ENCODE peak calls at places on chromosomes 4 and X, in nine cellular contexts. G is ascending aorta; S is ovary; I is Karpas-422; C is H9; O is sigmoid colon; T is CD8-positive, alpha-beta memory T cell; Q is hepatocyte; D is right cardiac atrium. Y is an unnamed sample.

GRCh38 chrX:27008486-27008885 is 454.7 kb downstream of the PPP4R3C start:
- DNase-seq in G (no peak), S (no peak), I (peak; percentile 76), C (no peak), O (no peak), T (no peak), Q (no peak), D (no peak), Y (no peak)

GRCh38 chr4:17098401-17098800 is 200.0 kb upstream of the LDB2 start:
- DNase-seq in G (no peak), S (no peak), I (no peak), C (no peak), O (no peak), T (no peak), Q (no peak), D (no peak), Y (no peak)

GRCh38 chr4:140096483-140096861 is 57.5 kb downstream of the MAML3 start:
- DNase-seq in G (no peak), S (no peak), I (peak; percentile 65), C (no peak), O (no peak), T (no peak), Q (no peak), D (no peak), Y (no peak)

GRCh38 chrX:19743386-19743785 is 144.0 kb downstream of the SH3KBP1 start:
- DNase-seq in G (no peak), S (no peak), I (no peak), C (no peak), O (no peak), T (no peak), Q (no peak), D (no peak), Y (no peak)

GRCh38 chr4:42313872-42314271 is 83.4 kb upstream of the SHISA3 start:
- DNase-seq in G (no peak), S (no peak), I (no peak), C (no peak), O (no peak), T (no peak), Q (peak; percentile 34), D (no peak), Y (no peak)

GRCh38 chr4:52718123-52718522 is 33.1 kb downstream of the ERVMER34-1 start:
- DNase-seq in G (no peak), S (no peak), I (peak; percentile 61), C (no peak), O (no peak), T (no peak), Q (no peak), D (no peak), Y (no peak)

GRCh38 chrX:49037883-49038475 is 5.2 kb downstream of the TFE3 start:
- DNase-seq in G (no peak), S (no peak), I (no peak), C (no peak), O (no peak), T (no peak), Q (no peak), D (no peak), Y (no peak)

GRCh38 chr4:1410491-1411325 is 4.5 kb upstream of the NKX1-1 start:
- DNase-seq in G (no peak), S (no peak), I (peak; percentile 80), C (peak; percentile 87), O (peak; percentile 51), T (peak; percentile 21), Q (peak; percentile 87), D (peak; percentile 86), Y (peak; percentile 74)

GRCh38 chr4:118281611-118282442 is 71.0 kb downstream of the PRSS12 start:
- DNase-seq in G (no peak), S (peak; percentile 37), I (peak; percentile 67), C (peak; percentile 57), O (no peak), T (no peak), Q (peak; percentile 18), D (no peak), Y (no peak)

GRCh38 chrX:156004740-156005139 is 7.2 kb downstream of the IL9R start:
- DNase-seq in G (no peak), S (no peak), I (no peak), C (no peak), O (no peak), T (no peak), Q (no peak), D (no peak), Y (no peak)

GRCh38 chrX:13845721-13846378 is 29.0 kb upstream of the GPM6B start:
- DNase-seq in G (no peak), S (no peak), I (no peak), C (no peak), O (no peak), T (no peak), Q (no peak), D (no peak), Y (no peak)

GRCh38 chr4:82380344-82380743 is 6.6 kb upstream of the HNRNPD start:
- DNase-seq in G (no peak), S (no peak), I (no peak), C (no peak), O (no peak), T (no peak), Q (no peak), D (peak; percentile 82), Y (peak; percentile 67)

GRCh38 chr4:82381661-82382284 is 8.0 kb upstream of the HNRNPD start:
- DNase-seq in G (no peak), S (no peak), I (no peak), C (no peak), O (no peak), T (no peak), Q (no peak), D (no peak), Y (no peak)

GRCh38 chr4:82382756-82383155 is 9.0 kb upstream of the HNRNPD start:
- DNase-seq in G (no peak), S (no peak), I (no peak), C (no peak), O (no peak), T (no peak), Q (no peak), D (no peak), Y (no peak)

GRCh38 chr4:82380831-82381230 is 7.0 kb upstream of the HNRNPD start:
- DNase-seq in G (no peak), S (no peak), I (no peak), C (no peak), O (no peak), T (no peak), Q (no peak), D (no peak), Y (no peak)

DNA sequence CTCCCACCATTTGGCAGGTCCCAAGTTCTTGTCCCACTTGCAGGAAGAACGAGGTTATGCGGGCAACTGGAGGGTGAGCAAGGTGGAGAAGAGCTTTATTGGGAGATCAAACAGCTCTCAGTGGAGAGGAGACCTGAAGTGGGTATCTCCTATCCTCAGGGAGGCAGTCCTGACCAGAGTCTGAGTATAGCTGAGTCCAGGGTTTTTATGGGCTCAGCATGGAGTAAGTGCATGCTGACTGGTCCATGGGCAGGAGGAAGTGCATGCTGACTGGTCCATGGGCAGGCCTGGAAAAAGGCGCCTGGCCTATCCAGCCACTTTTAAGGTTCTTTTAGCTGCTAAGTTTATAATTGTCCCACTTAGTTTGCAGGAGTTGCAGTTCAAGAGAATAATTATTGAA is 7.4 kb upstream of the HNRNPD start:
- DNase-seq in G (no peak), S (no peak), I (no peak), C (no peak), O (no peak), T (no peak), Q (no peak), D (no peak), Y (no peak)
- H3K9me3 ChIP-seq in G (no peaks in the 10 kb centered on the region), S (no peaks in the 10 kb centered on the region), I (no peaks in the 10 kb centered on the region), C (no peaks in the 10 kb centered on the region), O (no peaks in the 10 kb centered on the region), T (no peaks in the 10 kb centered on the region), Q (no peaks in the 10 kb centered on the region), D (no peaks in the 10 kb centered on the region), Y (no peaks in the 10 kb centered on the region)

DNA sequence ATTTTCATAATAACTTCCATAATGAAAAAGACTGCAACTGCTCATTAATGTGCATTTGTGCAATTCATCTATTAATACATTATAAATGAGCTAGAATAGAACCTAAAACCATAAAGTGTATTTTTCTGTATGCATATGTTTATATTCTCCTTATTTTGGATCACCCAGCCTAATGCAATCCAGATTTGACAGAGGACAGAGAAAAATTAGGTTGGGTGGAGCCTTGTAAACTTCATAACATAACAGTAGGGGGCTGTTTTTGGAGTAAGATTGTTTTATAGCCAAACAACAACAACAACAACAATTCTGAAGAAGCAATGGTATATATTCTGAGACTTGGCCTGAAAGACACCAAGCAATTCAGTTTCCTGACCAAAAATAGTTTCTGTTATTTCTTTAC is 615.3 kb upstream of the SLIT2 start:
- DNase-seq in G (no peak), S (no peak), I (no peak), C (no peak), O (no peak), T (no peak), Q (no peak), D (no peak), Y (no peak)
- H3K9me3 ChIP-seq in G (no peaks in the 10 kb centered on the region), S (no peaks in the 10 kb centered on the region), I (peaks cover 16% of the 10 kb centered on the region), C (no peaks in the 10 kb centered on the region), O (no peaks in the 10 kb centered on the region), T (no peaks in the 10 kb centered on the region), Q (no peaks in the 10 kb centered on the region), D (no peaks in the 10 kb centered on the region), Y (peaks cover 11% of the 10 kb centered on the region)

GRCh38 chrX:152020895-152021294 is 46.4 kb upstream of the GABRE start:
- DNase-seq in G (no peak), S (no peak), I (no peak), C (no peak), O (no peak), T (no peak), Q (no peak), D (no peak), Y (no peak)
- H3K9me3 ChIP-seq in G (no peaks in the 10 kb centered on the region), S (no peaks in the 10 kb centered on the region), I (peaks cover 3% of the 10 kb centered on the region), C (peaks cover 49% of the 10 kb centered on the region), O (no peaks in the 10 kb centered on the region), T (no peaks in the 10 kb centered on the region), Q (no peaks in the 10 kb centered on the region), D (no peaks in the 10 kb centered on the region), Y (no peaks in the 10 kb centered on the region)

GRCh38 chr4:4788573-4788972 is 70.9 kb upstream of the MSX1 start:
- DNase-seq in G (no peak), S (no peak), I (no peak), C (no peak), O (no peak), T (no peak), Q (no peak), D (no peak), Y (no peak)

GRCh38 chr4:4792516-4792915 is 66.9 kb upstream of the MSX1 start:
- DNase-seq in G (no peak), S (no peak), I (no peak), C (no peak), O (no peak), T (no peak), Q (peak; percentile 17), D (no peak), Y (no peak)

GRCh38 chr4:4791299-4791798 is 68.1 kb upstream of the MSX1 start:
- DNase-seq in G (no peak), S (no peak), I (no peak), C (no peak), O (no peak), T (no peak), Q (peak; percentile 41), D (peak; percentile 46), Y (no peak)

GRCh38 chr4:4787421-4787820 is 72.0 kb upstream of the MSX1 start:
- DNase-seq in G (no peak), S (no peak), I (no peak), C (no peak), O (no peak), T (no peak), Q (no peak), D (no peak), Y (no peak)

DNA sequence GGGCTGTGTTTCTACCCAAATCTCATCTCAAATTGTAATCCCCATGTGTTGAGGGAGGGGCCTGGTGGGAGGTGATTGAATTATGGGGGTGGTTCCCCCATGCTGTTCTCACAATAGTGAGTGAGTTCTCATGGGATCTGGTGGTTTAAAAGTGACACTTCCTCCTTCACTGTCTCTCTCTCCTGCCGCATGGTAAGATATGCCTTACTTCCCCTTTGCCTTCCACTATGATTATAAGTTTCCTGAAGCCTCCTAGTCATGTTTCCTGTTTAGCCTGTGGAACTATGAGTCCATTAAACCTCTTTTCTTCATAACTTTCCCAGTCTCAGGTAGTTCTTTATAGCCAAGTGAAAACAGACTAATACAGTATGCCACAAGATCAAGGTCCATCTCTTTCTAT is 70.0 kb upstream of the MSX1 start:
- DNase-seq in G (no peak), S (no peak), I (peak; percentile 76), C (no peak), O (no peak), T (no peak), Q (no peak), D (no peak), Y (no peak)
- H3K9me3 ChIP-seq in G (no peaks in the 10 kb centered on the region), S (no peaks in the 10 kb centered on the region), I (peaks cover 7% of the 10 kb centered on the region), C (no peaks in the 10 kb centered on the region), O (peaks cover 3% of the 10 kb centered on the region), T (no peaks in the 10 kb centered on the region), Q (no peaks in the 10 kb centered on the region), D (no peaks in the 10 kb centered on the region), Y (no peaks in the 10 kb centered on the region)

Y was measured in suprapubic skin.